ENCODE peak calls at places on chromosomes 16 and 17, in five cellular contexts. N is hepatocyte, E is bronchial epithelial cell, B is ovary, W is NCI-H774. T is an unnamed sample.

GRCh38 chr17:47315451-47316266 is 8.1 kb upstream of the EFCAB13 start:
- DNase-seq in N (peak), E (peak), B (no peak), W (peak), T (peak)

GRCh38 chr17:10843806-10844205 is 5.9 kb upstream of the PIRT start:
- DNase-seq in N (peak), E (peak), B (peak), W (no peak), T (no peak)

GRCh38 chr17:5329784-5330557 is 47.9 kb downstream of the RABEP1 start:
- DNase-seq in N (no peak), E (no peak), B (no peak), W (no peak), T (no peak)

GRCh38 chr17:41687828-41688640 is 651 bp upstream of the EIF1 start:
- DNase-seq in N (peak), E (peak), B (peak), W (peak), T (no peak)

GRCh38 chr17:1452836-1453235 is 3.2 kb downstream of the CRK start:
- DNase-seq in N (no peak), E (no peak), B (no peak), W (no peak), T (no peak)

GRCh38 chr17:7836596-7837374 is 2.8 kb downstream of the KDM6B start:
- DNase-seq in N (peak), E (peak), B (peak), W (peak), T (peak)

GRCh38 chr16:88798073-88798472 is 5.5 kb upstream of the CDT1 start:
- DNase-seq in N (no peak), E (no peak), B (no peak), W (no peak), T (no peak)

GRCh38 chr16:78137179-78137578 is 37.7 kb downstream of the WWOX start:
- DNase-seq in N (no peak), E (no peak), B (no peak), W (no peak), T (no peak)

GRCh38 chr16:22360963-22361659 is 13.3 kb downstream of the CDR2 start:
- DNase-seq in N (no peak), E (no peak), B (no peak), W (no peak), T (no peak)

GRCh38 chr17:7951143-7951792 is 19.3 kb downstream of the CNTROB start:
- DNase-seq in N (no peak), E (no peak), B (no peak), W (no peak), T (no peak)

GRCh38 chr16:733382-734207 is 6.7 kb downstream of the HAGHL start:
- DNase-seq in N (no peak), E (no peak), B (peak), W (no peak), T (no peak)

GRCh38 chr16:69669577-69669976 is 56.8 kb downstream of the NQO1 start:
- DNase-seq in N (peak), E (no peak), B (no peak), W (no peak), T (no peak)

GRCh38 chr17:17837380-17837821 is 615 bp upstream of the SREBF1 start:
- DNase-seq in N (peak), E (peak), B (peak), W (no peak), T (no peak)

GRCh38 chr17:78423961-78424747 is 45.7 kb downstream of the PGS1 start:
- DNase-seq in N (no peak), E (no peak), B (no peak), W (no peak), T (no peak)